ENCODE peak calls at places on chromosome 21, in eight cellular contexts. One of them, this sample, is unnamed.

GRCh38 chr21:39014751-39015150 is 168.5 kb downstream of the PSMG1 start:
- DNase-seq in RWPE1: peak
- DNase-seq in Calu3: no peak
- DNase-seq in stimulated activated CD4-positive, alpha-beta T cell treated with anti-CD3 and anti-CD28 coated beads, TNF-alpha, amount 100 ng/mL, for 48 hours: no peak
- DNase-seq in hepatocyte: peak
- DNase-seq in hypothalamus: no peak
- DNase-seq in A673: no peak
- DNase-seq in WTC11: no peak
- DNase-seq in this sample: no peak

GRCh38 chr21:43877936-43878575 is 13.0 kb downstream of the AGPAT3 start:
- DNase-seq in Calu3: no peak
- DNase-seq in A673: no peak
- DNase-seq in RWPE1: no peak
- DNase-seq in hypothalamus: no peak
- DNase-seq in stimulated activated CD4-positive, alpha-beta T cell treated with anti-CD3 and anti-CD28 coated beads, TNF-alpha, amount 100 ng/mL, for 48 hours: no peak
- DNase-seq in WTC11: no peak
- DNase-seq in hepatocyte: no peak
- DNase-seq in this sample: no peak

GRCh38 chr21:14361958-14362357 is 21.0 kb downstream of the HSPA13 start:
- DNase-seq in stimulated activated CD4-positive, alpha-beta T cell treated with anti-CD3 and anti-CD28 coated beads, TNF-alpha, amount 100 ng/mL, for 48 hours: no peak
- DNase-seq in RWPE1: peak
- DNase-seq in Calu3: no peak
- DNase-seq in A673: no peak
- DNase-seq in hepatocyte: no peak
- DNase-seq in hypothalamus: no peak
- DNase-seq in WTC11: no peak
- DNase-seq in this sample: no peak

GRCh38 chr21:41566500-41567014 is 58.6 kb upstream of the TMPRSS2 start:
- DNase-seq in WTC11: no peak
- DNase-seq in hepatocyte: no peak
- DNase-seq in Calu3: no peak
- DNase-seq in RWPE1: no peak
- DNase-seq in hypothalamus: no peak
- DNase-seq in stimulated activated CD4-positive, alpha-beta T cell treated with anti-CD3 and anti-CD28 coated beads, TNF-alpha, amount 100 ng/mL, for 48 hours: no peak
- DNase-seq in A673: no peak
- DNase-seq in this sample: no peak

GRCh38 chr21:44657635-44658183 is at the start of gene KRTAP12-3:
- DNase-seq in RWPE1: no peak
- DNase-seq in WTC11: no peak
- DNase-seq in hypothalamus: no peak
- DNase-seq in Calu3: no peak
- DNase-seq in stimulated activated CD4-positive, alpha-beta T cell treated with anti-CD3 and anti-CD28 coated beads, TNF-alpha, amount 100 ng/mL, for 48 hours: no peak
- DNase-seq in hepatocyte: no peak
- DNase-seq in A673: no peak
- DNase-seq in this sample: no peak

GRCh38 chr21:46482225-46482845 is 23.6 kb downstream of the DIP2A start:
- DNase-seq in hepatocyte: no peak
- DNase-seq in Calu3: no peak
- DNase-seq in A673: no peak
- DNase-seq in RWPE1: no peak
- DNase-seq in WTC11: no peak
- DNase-seq in hypothalamus: no peak
- DNase-seq in stimulated activated CD4-positive, alpha-beta T cell treated with anti-CD3 and anti-CD28 coated beads, TNF-alpha, amount 100 ng/mL, for 48 hours: no peak
- DNase-seq in this sample: no peak

GRCh38 chr21:39809936-39810335 is 57.3 kb upstream of the PCP4 start:
- DNase-seq in A673: no peak
- DNase-seq in RWPE1: no peak
- DNase-seq in stimulated activated CD4-positive, alpha-beta T cell treated with anti-CD3 and anti-CD28 coated beads, TNF-alpha, amount 100 ng/mL, for 48 hours: no peak
- DNase-seq in Calu3: no peak
- DNase-seq in WTC11: no peak
- DNase-seq in hypothalamus: no peak
- DNase-seq in hepatocyte: no peak
- DNase-seq in this sample: no peak

GRCh38 chr21:36572091-36572490 is 92.2 kb upstream of the CLDN14 start:
- DNase-seq in hypothalamus: no peak
- DNase-seq in hepatocyte: no peak
- DNase-seq in RWPE1: no peak
- DNase-seq in WTC11: no peak
- DNase-seq in Calu3: no peak
- DNase-seq in stimulated activated CD4-positive, alpha-beta T cell treated with anti-CD3 and anti-CD28 coated beads, TNF-alpha, amount 100 ng/mL, for 48 hours: no peak
- DNase-seq in A673: no peak
- DNase-seq in this sample: no peak

GRCh38 chr21:15001773-15002647 is 62.8 kb downstream of the NRIP1 start:
- DNase-seq in hypothalamus: no peak
- DNase-seq in RWPE1: no peak
- DNase-seq in hepatocyte: no peak
- DNase-seq in WTC11: no peak
- DNase-seq in stimulated activated CD4-positive, alpha-beta T cell treated with anti-CD3 and anti-CD28 coated beads, TNF-alpha, amount 100 ng/mL, for 48 hours: no peak
- DNase-seq in Calu3: no peak
- DNase-seq in A673: no peak
- DNase-seq in this sample: no peak

This sample was measured in ELF-1.